ENCODE peak calls at places on chromosomes 6 and 20, in six cellular contexts. F is CD4-positive, CD25-positive, alpha-beta regulatory T cell; S is kidney epithelial cell; U is neuronal stem cell; C is tibial artery; I is effector memory CD4-positive, alpha-beta T cell. T is an unnamed sample.

GRCh38 chr6:90241229-90241873 is 55.3 kb downstream of the BACH2 start:
- DNase-seq in F (no peak), I (no peak), C (no peak), S (no peak), U (no peak), T (no peak)

GRCh38 chr6:116287668-116288282 is 8.0 kb upstream of the TSPYL1 start:
- DNase-seq in F (peak; percentile 50), C (no peak), S (no peak), U (peak; percentile 46), I (no peak), T (peak; percentile 79)

GRCh38 chr6:73076211-73076610 is 149.1 kb downstream of the KHDC1L start:
- DNase-seq in C (no peak), S (no peak), U (no peak), F (no peak), I (no peak), T (peak; percentile 19)

GRCh38 chr6:147207851-147208754 is 3.9 kb downstream of the STXBP5 start:
- DNase-seq in S (no peak), U (no peak), C (no peak), F (no peak), I (no peak), T (no peak)

GRCh38 chr20:4040283-4041179 is 25.2 kb upstream of the RNF24 start:
- DNase-seq in C (no peak), U (no peak), I (no peak), F (peak; percentile 25), S (no peak), T (peak; percentile 28)

GRCh38 chr6:142820336-142821016 is 124.5 kb downstream of the HIVEP2 start:
- DNase-seq in I (no peak), U (no peak), C (no peak), F (peak; percentile 36), S (no peak), T (peak; percentile 29)

GRCh38 chr6:35177586-35177985 is 36.2 kb upstream of the SCUBE3 start:
- DNase-seq in S (no peak), I (no peak), U (no peak), C (no peak), F (no peak), T (peak; percentile 28)

GRCh38 chr6:27280064-27280539 is 32.0 kb downstream of the POM121L2 start:
- DNase-seq in C (no peak), U (no peak), F (no peak), S (no peak), I (no peak), T (peak; percentile 52)

GRCh38 chr20:38825571-38825900 is 20.0 kb downstream of the PPP1R16B start:
- DNase-seq in F (no peak), S (no peak), I (no peak), U (no peak), C (no peak), T (no peak)

GRCh38 chr6:25973923-25974555 is 11.4 kb downstream of the TRIM38 start:
- DNase-seq in U (no peak), C (no peak), F (no peak), S (no peak), I (no peak), T (no peak)

GRCh38 chr20:41149679-41150131 is 12.4 kb downstream of the PLCG1 start:
- DNase-seq in S (no peak), I (no peak), F (no peak), U (no peak), C (no peak), T (peak; percentile 57)

GRCh38 chr6:9139762-9140161 is 704.4 kb upstream of the SLC35B3 start:
- DNase-seq in F (no peak), U (no peak), C (no peak), S (no peak), I (no peak), T (peak; percentile 60)

GRCh38 chr6:107822154-107823046 is 1.7 kb downstream of the SCML4 start:
- DNase-seq in C (no peak), F (peak; percentile 90), I (peak; percentile 30), S (no peak), U (no peak), T (no peak)

GRCh38 chr6:1663511-1663910 is 53.8 kb downstream of the FOXC1 start:
- DNase-seq in I (no peak), C (no peak), S (no peak), F (no peak), U (no peak), T (no peak)
- H3K27me3 ChIP-seq in I (no peaks in the 10 kb centered on the region), C (no peaks in the 10 kb centered on the region), S (no peaks in the 10 kb centered on the region), F (no peaks in the 10 kb centered on the region), U (no peaks in the 10 kb centered on the region), T (no peaks in the 10 kb centered on the region)

DNA sequence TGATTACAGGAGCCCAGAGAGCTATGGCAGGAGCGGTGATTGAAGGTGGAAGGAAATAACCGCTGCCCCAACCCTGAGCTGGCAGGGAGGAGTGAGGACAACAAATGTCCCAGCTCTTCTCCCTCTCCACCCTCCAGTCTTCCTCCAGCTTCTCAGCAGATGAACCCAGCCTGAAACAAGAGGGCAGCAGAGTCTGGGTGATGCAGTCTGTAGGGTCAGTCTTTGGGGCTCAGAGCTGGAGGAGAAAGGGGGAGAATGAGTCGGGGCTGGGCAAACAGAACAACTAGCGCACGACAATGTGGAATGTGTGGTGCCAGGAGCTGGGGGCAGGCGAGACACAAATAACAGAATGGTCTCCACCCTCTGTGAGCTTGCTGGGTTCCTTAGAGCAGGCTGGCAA is 4.5 kb upstream of the GUCA1A start:
- DNase-seq in U (no peak), S (no peak), F (no peak), C (no peak), I (no peak), T (no peak)
- H3K27me3 ChIP-seq in U (no peaks in the 10 kb centered on the region), S (no peaks in the 10 kb centered on the region), F (no peaks in the 10 kb centered on the region), C (no peaks in the 10 kb centered on the region), I (no peaks in the 10 kb centered on the region), T (no peaks in the 10 kb centered on the region)

DNA sequence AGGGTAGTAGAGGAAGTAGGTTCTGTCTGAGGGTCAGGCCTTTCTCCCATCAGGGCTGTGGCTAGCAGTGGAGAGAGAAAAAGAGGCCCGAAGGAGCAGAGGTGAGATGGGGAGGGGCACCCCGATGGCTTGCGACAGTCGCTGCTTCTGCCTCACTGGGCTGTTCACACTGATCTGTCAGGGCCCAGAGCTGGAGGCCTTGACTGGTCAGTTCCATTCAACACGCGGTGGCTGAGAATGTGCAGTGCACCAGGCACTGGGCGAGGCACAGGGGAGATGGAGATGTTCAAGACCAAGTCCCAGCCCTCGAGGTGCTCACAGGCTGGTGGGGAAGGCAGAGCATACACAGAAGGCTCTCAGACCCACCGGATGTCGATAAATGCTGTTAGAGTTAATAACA is 21.4 kb downstream of the SLC12A5 start:
- DNase-seq in U (no peak), I (no peak), F (no peak), S (no peak), C (no peak), T (no peak)
- H3K27me3 ChIP-seq in U (peaks cover 3% of the 10 kb centered on the region), I (peaks cover 2% of the 10 kb centered on the region), F (no peaks in the 10 kb centered on the region), S (peaks cover 8% of the 10 kb centered on the region), C (no peaks in the 10 kb centered on the region), T (no peaks in the 10 kb centered on the region)

GRCh38 chr20:22576273-22576672 is 8.1 kb downstream of the FOXA2 start:
- DNase-seq in I (no peak), S (no peak), C (no peak), F (no peak), U (no peak), T (no peak)
- H3K27me3 ChIP-seq in I (peaks cover 5% of the 10 kb centered on the region), S (peaks cover 84% of the 10 kb centered on the region), C (no peaks in the 10 kb centered on the region), F (peaks cover 26% of the 10 kb centered on the region), U (peaks cover 97% of the 10 kb centered on the region), T (peaks cover 36% of the 10 kb centered on the region)

DNA sequence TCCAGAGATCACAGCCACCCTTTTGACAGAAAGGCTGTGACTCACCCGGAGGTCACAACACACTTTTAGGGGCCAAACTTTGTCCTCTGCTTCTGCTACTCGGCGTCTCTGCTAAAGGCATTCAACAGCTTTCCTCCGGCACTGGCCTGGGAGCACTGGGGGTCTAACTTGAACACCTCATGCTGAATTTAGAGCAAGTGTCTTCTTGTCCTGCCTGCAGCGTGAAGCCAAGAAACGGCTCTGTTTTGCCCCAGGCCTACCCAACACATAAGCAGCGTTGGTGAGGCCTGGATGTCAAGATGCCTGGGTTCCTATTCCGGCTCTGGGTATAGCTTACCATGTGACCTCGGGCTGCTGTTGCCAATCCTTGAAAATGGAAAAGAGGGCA is 2.3 kb downstream of the CDH22 start:
- DNase-seq in C (no peak), F (no peak), S (no peak), I (no peak), U (no peak), T (no peak)
- H3K27me3 ChIP-seq in C (no peaks in the 10 kb centered on the region), F (peaks cover 31% of the 10 kb centered on the region), S (peaks cover 56% of the 10 kb centered on the region), I (peaks cover 33% of the 10 kb centered on the region), U (peaks cover 52% of the 10 kb centered on the region), T (peaks cover 57% of the 10 kb centered on the region)

GRCh38 chr20:63097336-63097831 is 90.6 kb upstream of the BHLHE23 start:
- DNase-seq in S (no peak), F (no peak), I (no peak), C (peak; percentile 61), U (no peak), T (no peak)

GRCh38 chr20:63094767-63095499 is 88.2 kb upstream of the BHLHE23 start:
- DNase-seq in U (no peak), C (peak; percentile 24), F (no peak), S (no peak), I (no peak), T (no peak)

GRCh38 chr20:63093966-63094766 is 87.4 kb upstream of the BHLHE23 start:
- DNase-seq in U (no peak), I (no peak), C (peak; percentile 32), S (no peak), F (no peak), T (no peak)

GRCh38 chr20:63096681-63097335 is 90.0 kb upstream of the BHLHE23 start:
- DNase-seq in S (no peak), U (no peak), I (no peak), F (no peak), C (peak; percentile 40), T (no peak)

GRCh38 chr20:63095718-63096654 is 89.2 kb upstream of the BHLHE23 start:
- DNase-seq in F (no peak), I (no peak), C (peak; percentile 35), U (no peak), S (no peak), T (no peak)
- H3K27me3 ChIP-seq in F (no peaks in the 10 kb centered on the region), I (no peaks in the 10 kb centered on the region), C (no peaks in the 10 kb centered on the region), U (peaks cover 17% of the 10 kb centered on the region), S (peaks cover 35% of the 10 kb centered on the region), T (no peaks in the 10 kb centered on the region)

T was measured in fibroblast of lung.